ENCODE peak calls at places on chromosomes 4 and X, in five cellular contexts. F is pancreas, J is MM.1S, L is cardiac fibroblast, N is tibial artery. I is an unnamed sample.

GRCh38 chr4:61149278-61149677 is 50.8 kb upstream of the ADGRL3 start:
- DNase-seq in F (no peak), J (no peak), L (peak), N (no peak), I (peak)

GRCh38 chrX:103666202-103667107 is 20.0 kb downstream of the MORF4L2 start:
- DNase-seq in F (no peak), J (no peak), L (no peak), N (no peak), I (no peak)

GRCh38 chr4:107794001-107794400 is 30.7 kb upstream of the SGMS2 start:
- DNase-seq in F (no peak), J (no peak), L (no peak), N (no peak), I (no peak)

GRCh38 chrX:45667666-45668065 is 467.0 kb upstream of the DIPK2B start:
- DNase-seq in F (no peak), J (no peak), L (peak), N (no peak), I (peak)

GRCh38 chrX:374566-374965 is 12.1 kb downstream of the PPP2R3B start:
- DNase-seq in F (no peak), J (no peak), L (peak), N (no peak), I (no peak)

GRCh38 chr4:185712350-185713024 is 99.5 kb downstream of the SORBS2 start:
- DNase-seq in F (peak), J (no peak), L (no peak), N (no peak), I (no peak)

GRCh38 chr4:162347492-162348213 is 183.9 kb upstream of the FSTL5 start:
- DNase-seq in F (no peak), J (peak), L (no peak), N (no peak), I (no peak)

GRCh38 chr4:80029364-80029763 is 43.7 kb downstream of the ANTXR2 start:
- DNase-seq in F (no peak), J (no peak), L (no peak), N (no peak), I (no peak)

GRCh38 chr4:48906283-48907173 is at the start of gene OCIAD2:
- DNase-seq in F (peak), J (peak), L (peak), N (peak), I (peak)

GRCh38 chr4:17763931-17764330 is 17.5 kb downstream of the FAM184B start:
- DNase-seq in F (no peak), J (no peak), L (no peak), N (no peak), I (no peak)

GRCh38 chrX:49106930-49107329 is 16.6 kb downstream of the GPKOW start:
- DNase-seq in F (no peak), J (no peak), L (peak), N (no peak), I (peak)

GRCh38 chr4:6680372-6681034 is 13.2 kb upstream of the S100P start:
- DNase-seq in F (no peak), J (no peak), L (no peak), N (no peak), I (no peak)

GRCh38 chrX:6778547-6779231 is 243.8 kb upstream of the VCX3A start:
- DNase-seq in F (peak), J (no peak), L (no peak), N (no peak), I (no peak)

GRCh38 chr4:2059726-2060577 is 825 bp downstream of the NAT8L start:
- DNase-seq in F (no peak), J (no peak), L (no peak), N (no peak), I (no peak)

GRCh38 chrX:48966796-48967579 is 4.7 kb downstream of the KCND1 start:
- DNase-seq in F (no peak), J (no peak), L (peak), N (no peak), I (peak)

GRCh38 chr4:186037692-186038658 is 31.0 kb upstream of the TLR3 start:
- DNase-seq in F (peak), J (peak), L (peak), N (peak), I (peak)

GRCh38 chr4:140038031-140038533 is 115.9 kb downstream of the MAML3 start:
- DNase-seq in F (no peak), J (no peak), L (peak), N (no peak), I (peak)

GRCh38 chr4:81164623-81165416 is 50.2 kb downstream of the PRKG2 start:
- DNase-seq in F (no peak), J (no peak), L (peak), N (no peak), I (peak)

GRCh38 chr4:22514431-22514830 is 1.4 kb downstream of the ADGRA3 start:
- DNase-seq in F (no peak), J (no peak), L (peak), N (no peak), I (peak)

GRCh38 chr4:8254076-8254475 is 15.5 kb upstream of the HTRA3 start:
- DNase-seq in F (no peak), J (no peak), L (no peak), N (no peak), I (no peak)

GRCh38 chrX:100625985-100626491 is 10.6 kb downstream of the TSPAN6 start:
- DNase-seq in F (no peak), J (peak), L (no peak), N (no peak), I (peak)

DNA sequence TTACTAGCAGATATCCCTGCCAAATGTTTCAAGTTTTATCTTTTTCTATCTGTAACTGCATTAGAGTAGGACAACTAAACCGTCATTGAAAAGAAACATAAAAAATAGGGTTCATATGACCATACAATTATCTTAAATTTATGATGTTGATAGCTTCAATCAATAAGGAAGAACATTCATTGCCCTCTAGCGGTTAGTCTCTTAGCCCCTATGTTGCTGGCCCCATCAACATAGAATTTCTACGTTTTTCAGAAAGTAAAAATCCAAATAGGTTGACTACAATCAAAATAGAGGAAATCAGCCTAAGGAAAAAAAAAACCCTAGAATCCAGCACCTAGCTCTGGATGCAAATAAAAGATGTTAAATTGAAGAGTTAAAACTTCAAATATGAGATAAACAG is 225.1 kb upstream of the ITM2A start:
- DNase-seq in F (no peak), J (no peak), L (no peak), N (no peak), I (no peak)
- TF ChIP-seq CTCF in F (no peak), J (peak), L (no peak), N (no peak), I (no peak)

GRCh38 chr4:174828845-174829701 is at the start of gene GLRA3:
- DNase-seq in F (peak), J (peak), L (peak), N (no peak), I (peak)
- H3K4me3 ChIP-seq in F (no peak), J (peak), L (peak), N (peak), I (peak)

DNA sequence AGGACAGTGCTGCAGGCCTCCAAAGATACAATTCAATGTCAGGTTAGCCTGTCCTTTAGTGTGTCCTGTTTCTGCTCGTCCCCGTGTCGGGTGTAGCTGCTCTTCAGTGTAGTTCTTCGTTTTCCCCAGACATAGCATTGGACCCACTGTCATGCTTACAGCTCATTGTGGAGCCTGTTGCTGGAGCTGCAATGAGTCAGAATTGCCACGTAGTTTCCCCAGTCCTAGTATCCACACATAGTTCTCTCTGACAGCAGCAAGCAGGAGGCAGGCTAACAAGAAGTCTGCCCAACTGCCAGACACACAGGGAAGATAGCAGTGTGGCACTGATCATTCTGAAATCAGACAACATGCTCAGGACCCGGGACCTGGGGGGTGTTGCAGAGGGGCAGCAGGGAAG is 49.2 kb downstream of the MOSPD2 start:
- DNase-seq in F (no peak), J (no peak), L (peak), N (no peak), I (peak)
- TF ChIP-seq CTCF in F (no peak), J (no peak), L (no peak), N (no peak), I (no peak)

GRCh38 chrX:39716802-39717540 is 380.8 kb downstream of the BCOR start:
- DNase-seq in F (no peak), J (no peak), L (no peak), N (no peak), I (no peak)
- H3K4me3 ChIP-seq in F (no peak), J (no peak), L (no peak), N (no peak), I (no peak)

DNA sequence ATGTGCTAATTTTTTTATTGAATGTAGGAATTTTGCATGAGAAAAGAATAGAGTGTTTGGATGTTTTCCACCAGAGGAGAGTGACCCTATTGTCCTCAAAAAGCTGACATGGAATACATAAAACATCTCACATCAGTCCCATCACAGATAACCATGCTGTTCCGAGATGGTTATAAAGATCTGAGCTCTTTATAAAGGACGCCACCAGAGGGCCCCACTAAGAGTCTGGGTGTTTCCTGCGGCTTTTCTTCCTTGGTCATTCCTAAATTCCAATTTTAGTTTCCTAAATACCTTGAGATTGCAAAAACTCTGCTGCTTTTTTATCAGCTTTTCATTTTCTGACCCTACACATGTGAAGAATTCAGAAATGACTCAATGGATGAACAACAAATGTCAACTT is 504.5 kb upstream of the FRG1 start:
- DNase-seq in F (no peak), J (no peak), L (no peak), N (no peak), I (no peak)
- TF ChIP-seq CTCF in F (peak), J (peak), L (no peak), N (no peak), I (no peak)